ENCODE peak calls at places on chromosomes 6 and 20, in four cellular contexts. One of them, this sample, is unnamed. For H3K79me2, the result is how much of the 10 kb centered on the place peaks cover.

GRCh38 chr6:72748759-72749158 is 126.9 kb downstream of the KCNQ5 start:
- DNase-seq in H1: no peak
- DNase-seq in mesendoderm: no peak
- DNase-seq in trophoblast cell: no peak
- DNase-seq in this sample: no peak

GRCh38 chr6:36033935-36034334 is 6.3 kb downstream of the MAPK14 start:
- DNase-seq in H1: no peak
- DNase-seq in mesendoderm: peak
- DNase-seq in trophoblast cell: no peak
- DNase-seq in this sample: no peak

GRCh38 chr6:109897025-109897424 is 81.1 kb upstream of the GPR6 start:
- DNase-seq in H1: no peak
- DNase-seq in mesendoderm: no peak
- DNase-seq in trophoblast cell: peak
- DNase-seq in this sample: no peak

GRCh38 chr20:49312661-49313060 is 34.8 kb upstream of the ZNFX1 start:
- DNase-seq in H1: no peak
- DNase-seq in mesendoderm: no peak
- DNase-seq in trophoblast cell: no peak
- DNase-seq in this sample: no peak

GRCh38 chr6:23180504-23181293 is 611.3 kb downstream of the HDGFL1 start:
- DNase-seq in H1: no peak
- DNase-seq in mesendoderm: peak
- DNase-seq in trophoblast cell: no peak
- DNase-seq in this sample: no peak

GRCh38 chr6:27814665-27815424 is 97.4 kb downstream of the OR2B2 start:
- DNase-seq in H1: peak
- DNase-seq in mesendoderm: peak
- DNase-seq in trophoblast cell: peak
- DNase-seq in this sample: peak

GRCh38 chr6:8243462-8243861 is 141.1 kb upstream of the EEF1E1 start:
- DNase-seq in H1: no peak
- DNase-seq in mesendoderm: peak
- DNase-seq in trophoblast cell: no peak
- DNase-seq in this sample: no peak

GRCh38 chr6:2021713-2022125 is 223.7 kb downstream of the GMDS start:
- DNase-seq in H1: no peak
- DNase-seq in mesendoderm: no peak
- DNase-seq in trophoblast cell: no peak
- DNase-seq in this sample: no peak

GRCh38 chr6:155050311-155050710 is 55.2 kb downstream of the TIAM2 start:
- DNase-seq in H1: no peak
- DNase-seq in mesendoderm: no peak
- DNase-seq in trophoblast cell: no peak
- DNase-seq in this sample: no peak

GRCh38 chr6:88813045-88813444 is 150.4 kb downstream of the RNGTT start:
- DNase-seq in H1: no peak
- DNase-seq in mesendoderm: no peak
- DNase-seq in trophoblast cell: no peak
- DNase-seq in this sample: no peak

GRCh38 chr6:4107873-4108272 is 27.5 kb downstream of the ECI2 start:
- DNase-seq in H1: no peak
- DNase-seq in mesendoderm: no peak
- DNase-seq in trophoblast cell: no peak
- DNase-seq in this sample: no peak

GRCh38 chr6:36504982-36505381 is 42.3 kb downstream of the STK38 start:
- DNase-seq in H1: no peak
- DNase-seq in mesendoderm: no peak
- DNase-seq in trophoblast cell: no peak
- DNase-seq in this sample: no peak

GRCh38 chr6:111523484-111524166 is 40.6 kb upstream of the REV3L start:
- DNase-seq in H1: no peak
- DNase-seq in mesendoderm: no peak
- DNase-seq in trophoblast cell: no peak
- DNase-seq in this sample: no peak

GRCh38 chr6:37406942-37407341 is 26.1 kb upstream of the CMTR1 start:
- DNase-seq in H1: no peak
- DNase-seq in mesendoderm: no peak
- DNase-seq in trophoblast cell: no peak
- DNase-seq in this sample: no peak

GRCh38 chr6:89268776-89269175 is 46.3 kb downstream of the GABRR2 start:
- DNase-seq in H1: no peak
- DNase-seq in mesendoderm: no peak
- DNase-seq in trophoblast cell: no peak
- DNase-seq in this sample: no peak

GRCh38 chr6:43723737-43724295 is 36.2 kb upstream of the MRPS18A start:
- DNase-seq in H1: peak
- DNase-seq in mesendoderm: peak
- DNase-seq in trophoblast cell: peak
- DNase-seq in this sample: peak

GRCh38 chr20:5234978-5235377 is 81.8 kb downstream of the PROKR2 start:
- DNase-seq in H1: no peak
- DNase-seq in mesendoderm: no peak
- DNase-seq in trophoblast cell: no peak
- DNase-seq in this sample: no peak

GRCh38 chr6:48814957-48815356 is 648.1 kb downstream of the MMUT start:
- DNase-seq in H1: no peak
- DNase-seq in mesendoderm: no peak
- DNase-seq in trophoblast cell: no peak
- DNase-seq in this sample: no peak

GRCh38 chr6:145015739-145016558 is 719.4 kb downstream of the EPM2A start:
- DNase-seq in H1: no peak
- DNase-seq in mesendoderm: peak
- DNase-seq in trophoblast cell: peak
- DNase-seq in this sample: no peak

GRCh38 chr20:37294262-37294981 is 5.0 kb downstream of the MANBAL start:
- DNase-seq in H1: no peak
- DNase-seq in mesendoderm: no peak
- DNase-seq in trophoblast cell: no peak
- DNase-seq in this sample: no peak

GRCh38 chr20:37293301-37293943 is 4.0 kb downstream of the MANBAL start:
- DNase-seq in H1: no peak
- DNase-seq in mesendoderm: no peak
- DNase-seq in trophoblast cell: no peak
- DNase-seq in this sample: no peak

GRCh38 chr20:37295001-37295400 is 5.5 kb downstream of the MANBAL start:
- DNase-seq in H1: no peak
- DNase-seq in mesendoderm: peak
- DNase-seq in trophoblast cell: peak
- DNase-seq in this sample: no peak

GRCh38 chr20:37290158-37290810 is 829 bp downstream of the MANBAL start:
- DNase-seq in H1: no peak
- DNase-seq in mesendoderm: no peak
- DNase-seq in trophoblast cell: no peak
- DNase-seq in this sample: no peak

DNA sequence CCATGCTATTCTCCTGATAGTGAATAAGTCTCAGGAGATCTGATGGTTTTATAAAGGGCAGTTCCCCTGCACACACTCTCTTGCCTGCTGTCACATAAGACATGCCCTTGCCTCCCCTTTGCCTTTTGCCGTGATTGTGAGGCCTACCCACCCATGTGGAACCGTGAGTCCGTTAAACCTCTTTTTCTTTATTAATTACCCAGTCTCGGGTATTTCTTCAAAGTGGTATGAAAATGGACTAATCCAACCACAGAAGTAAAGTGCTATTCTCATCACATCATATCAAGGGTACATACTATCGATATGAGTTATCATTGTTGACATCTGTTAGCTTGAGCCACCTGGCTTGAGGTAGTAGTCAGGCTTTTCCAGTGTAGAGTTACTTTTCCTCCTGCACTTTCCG is 2.3 kb downstream of the MANBAL start:
- DNase-seq in H1: no peak
- DNase-seq in mesendoderm: no peak
- DNase-seq in trophoblast cell: no peak
- DNase-seq in this sample: no peak
- H3K4me2 ChIP-seq in H1: no peak
- H3K4me2 ChIP-seq in mesendoderm: no peak
- H3K4me2 ChIP-seq in trophoblast cell: no peak
- H3K4me2 ChIP-seq in this sample: no peak

GRCh38 chr20:51511861-51512619 is 30.5 kb downstream of the NFATC2 start:
- DNase-seq in H1: no peak
- DNase-seq in mesendoderm: no peak
- DNase-seq in trophoblast cell: peak
- DNase-seq in this sample: no peak
- H3K79me2 ChIP-seq in H1: under half
- H3K79me2 ChIP-seq in mesendoderm: under half
- H3K79me2 ChIP-seq in trophoblast cell: under half
- H3K79me2 ChIP-seq in this sample: under half

GRCh38 chr6:13425971-13426931 is 61.1 kb downstream of the GFOD1 start:
- DNase-seq in H1: no peak
- DNase-seq in mesendoderm: no peak
- DNase-seq in trophoblast cell: peak
- DNase-seq in this sample: no peak
- H2BK120ac ChIP-seq in H1: peak
- H2BK120ac ChIP-seq in mesendoderm: peak
- H2BK120ac ChIP-seq in trophoblast cell: peak
- H2BK120ac ChIP-seq in this sample: no peak

GRCh38 chr20:47610945-47611250 is 109.2 kb downstream of the NCOA3 start:
- DNase-seq in H1: no peak
- DNase-seq in mesendoderm: no peak
- DNase-seq in trophoblast cell: no peak
- DNase-seq in this sample: no peak

GRCh38 chr20:47606414-47607207 is 104.9 kb downstream of the NCOA3 start:
- DNase-seq in H1: no peak
- DNase-seq in mesendoderm: no peak
- DNase-seq in trophoblast cell: no peak
- DNase-seq in this sample: no peak

GRCh38 chr20:47610247-47610944 is 108.7 kb downstream of the NCOA3 start:
- DNase-seq in H1: no peak
- DNase-seq in mesendoderm: peak
- DNase-seq in trophoblast cell: no peak
- DNase-seq in this sample: no peak

GRCh38 chr20:47605673-47606413 is 104.2 kb downstream of the NCOA3 start:
- DNase-seq in H1: no peak
- DNase-seq in mesendoderm: peak
- DNase-seq in trophoblast cell: no peak
- DNase-seq in this sample: no peak

GRCh38 chr20:47607208-47607613 is 105.5 kb downstream of the NCOA3 start:
- DNase-seq in H1: no peak
- DNase-seq in mesendoderm: peak
- DNase-seq in trophoblast cell: no peak
- DNase-seq in this sample: no peak
- H3K4me2 ChIP-seq in H1: no peak
- H3K4me2 ChIP-seq in mesendoderm: no peak
- H3K4me2 ChIP-seq in trophoblast cell: no peak
- H3K4me2 ChIP-seq in this sample: no peak

DNA sequence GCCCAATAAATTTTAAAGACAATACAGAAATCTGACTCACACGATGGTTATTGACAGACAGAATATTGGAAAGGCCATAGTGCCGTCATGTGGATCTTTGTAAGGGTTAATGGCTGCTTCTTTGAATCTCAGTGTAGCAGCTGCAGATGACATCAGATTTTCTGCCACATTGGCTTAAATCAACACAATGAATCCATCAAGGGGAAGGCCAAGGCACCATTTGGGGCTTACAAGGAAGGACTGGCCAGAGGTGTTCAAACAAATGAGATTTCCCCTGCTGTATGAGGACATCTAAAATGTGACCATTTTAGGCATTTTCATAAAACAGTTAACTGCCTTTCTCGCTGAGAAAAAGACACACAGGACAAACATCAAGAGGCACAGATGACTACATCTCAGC is 281.0 kb upstream of the JARID2 start:
- DNase-seq in H1: no peak
- DNase-seq in mesendoderm: peak
- DNase-seq in trophoblast cell: no peak
- DNase-seq in this sample: no peak
- H3K79me2 ChIP-seq in H1: under half
- H3K79me2 ChIP-seq in mesendoderm: under half
- H3K79me2 ChIP-seq in trophoblast cell: under half
- H3K79me2 ChIP-seq in this sample: under half